ENCODE peak calls at places on chromosomes 2 and 18, in four cellular contexts. One of them, this sample, is unnamed.

GRCh38 chr2:235521844-235522243 is 28.0 kb downstream of the AGAP1 start:
- DNase-seq in Kasumi-1: no peak
- DNase-seq in GM23338: no peak
- DNase-seq in aorta: peak
- DNase-seq in this sample: no peak

GRCh38 chr18:54772081-54772480 is 56.2 kb upstream of the RAB27B start:
- DNase-seq in Kasumi-1: no peak
- DNase-seq in GM23338: no peak
- DNase-seq in aorta: no peak
- DNase-seq in this sample: no peak

GRCh38 chr2:30936924-30937323 is 129.7 kb upstream of the CAPN13 start:
- DNase-seq in Kasumi-1: no peak
- DNase-seq in GM23338: no peak
- DNase-seq in aorta: no peak
- DNase-seq in this sample: no peak

GRCh38 chr2:39491653-39492052 is 54.6 kb upstream of the MAP4K3 start:
- DNase-seq in Kasumi-1: no peak
- DNase-seq in GM23338: no peak
- DNase-seq in aorta: no peak
- DNase-seq in this sample: no peak

GRCh38 chr2:10658041-10658913 is 31.5 kb downstream of the NOL10 start:
- DNase-seq in Kasumi-1: no peak
- DNase-seq in GM23338: no peak
- DNase-seq in aorta: no peak
- DNase-seq in this sample: peak

GRCh38 chr2:15675456-15676195 is 84.0 kb downstream of the DDX1 start:
- DNase-seq in Kasumi-1: no peak
- DNase-seq in GM23338: no peak
- DNase-seq in aorta: no peak
- DNase-seq in this sample: no peak

GRCh38 chr2:98663521-98664090 is 55.2 kb downstream of the UNC50 start:
- DNase-seq in Kasumi-1: no peak
- DNase-seq in GM23338: no peak
- DNase-seq in aorta: no peak
- DNase-seq in this sample: no peak

GRCh38 chr2:105634198-105634597 is 110.5 kb upstream of the NCK2 start:
- DNase-seq in Kasumi-1: no peak
- DNase-seq in GM23338: no peak
- DNase-seq in aorta: no peak
- DNase-seq in this sample: no peak

GRCh38 chr2:42944744-42945415 is 152.5 kb upstream of the HAAO start:
- DNase-seq in Kasumi-1: peak
- DNase-seq in GM23338: peak
- DNase-seq in aorta: no peak
- DNase-seq in this sample: no peak

This sample was measured in KBM-7.